ENCODE peak calls at places on chromosomes 6 and 20, in four cellular contexts. V is CD8-positive, alpha-beta T cell; I is WERI-Rb-1; P is right cardiac atrium. F is an unnamed sample.

GRCh38 chr6:26304213-26305096 is 60.5 kb upstream of the BTN3A2 start:
- DNase-seq in V (peak), I (no peak), P (peak), F (peak)

GRCh38 chr6:45951771-45952529 is 63.7 kb downstream of the CLIC5 start:
- DNase-seq in V (no peak), I (no peak), P (no peak), F (no peak)

GRCh38 chr6:100322886-100323285 is 141.8 kb downstream of the SIM1 start:
- DNase-seq in V (no peak), I (no peak), P (no peak), F (no peak)

GRCh38 chr6:116971959-116972358 is 94.9 kb downstream of the RFX6 start:
- DNase-seq in V (no peak), I (peak), P (no peak), F (no peak)

GRCh38 chr20:56808732-56809131 is 179.6 kb downstream of the TFAP2C start:
- DNase-seq in V (no peak), I (no peak), P (no peak), F (no peak)

GRCh38 chr6:134317471-134318131 is at the start of gene SGK1:
- DNase-seq in V (peak), I (no peak), P (no peak), F (no peak)

GRCh38 chr6:88749849-88750248 is 213.6 kb downstream of the RNGTT start:
- DNase-seq in V (no peak), I (no peak), P (no peak), F (no peak)

GRCh38 chr6:119742188-119742803 is 392.7 kb upstream of the MAN1A1 start:
- DNase-seq in V (peak), I (peak), P (peak), F (no peak)

DNA sequence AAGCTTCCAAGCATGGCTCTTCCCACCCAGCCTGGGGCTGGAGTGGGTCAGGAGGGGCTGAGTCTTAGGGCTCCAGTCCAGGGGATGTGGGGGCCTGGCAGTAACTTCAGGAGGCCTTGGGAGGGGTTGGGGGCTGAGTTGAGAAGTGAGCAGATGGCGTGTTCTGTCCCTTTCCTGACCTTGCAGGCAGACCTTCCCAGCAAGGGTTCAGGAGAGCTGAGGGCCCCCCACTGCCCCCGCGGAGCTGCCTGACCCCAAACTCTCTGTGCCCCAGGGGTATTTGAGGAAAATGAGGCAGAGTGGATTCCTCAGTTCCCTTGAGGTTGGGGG is 43.4 kb downstream of the APCDD1L start:
- DNase-seq in V (no peak), I (peak), P (no peak), F (no peak)
- H3K27ac ChIP-seq in V (no peak), I (no peak), P (no peak), F (peak)

GRCh38 chr6:25220853-25221252 is 58.3 kb upstream of the CARMIL1 start:
- DNase-seq in V (no peak), I (no peak), P (no peak), F (no peak)

GRCh38 chr6:25219581-25220249 is 59.5 kb upstream of the CARMIL1 start:
- DNase-seq in V (no peak), I (no peak), P (no peak), F (no peak)

GRCh38 chr6:25224237-25224636 is 54.9 kb upstream of the CARMIL1 start:
- DNase-seq in V (no peak), I (no peak), P (no peak), F (no peak)

GRCh38 chr6:25222006-25222715 is 57.0 kb upstream of the CARMIL1 start:
- DNase-seq in V (no peak), I (no peak), P (no peak), F (no peak)

GRCh38 chr6:25223421-25224052 is 55.6 kb upstream of the CARMIL1 start:
- DNase-seq in V (peak), I (peak), P (peak), F (no peak)
- H3K27ac ChIP-seq in V (no peak), I (no peak), P (no peak), F (no peak)

GRCh38 chr20:16272961-16273360 is 300.3 kb downstream of the KIF16B start:
- DNase-seq in V (no peak), I (no peak), P (no peak), F (no peak)
- H3K27ac ChIP-seq in V (no peak), I (peak), P (no peak), F (no peak)

GRCh38 chr20:25539742-25540201 is 45.6 kb downstream of the NINL start:
- DNase-seq in V (no peak), I (no peak), P (no peak), F (no peak)
- H3K27ac ChIP-seq in V (no peak), I (no peak), P (peak), F (peak)

DNA sequence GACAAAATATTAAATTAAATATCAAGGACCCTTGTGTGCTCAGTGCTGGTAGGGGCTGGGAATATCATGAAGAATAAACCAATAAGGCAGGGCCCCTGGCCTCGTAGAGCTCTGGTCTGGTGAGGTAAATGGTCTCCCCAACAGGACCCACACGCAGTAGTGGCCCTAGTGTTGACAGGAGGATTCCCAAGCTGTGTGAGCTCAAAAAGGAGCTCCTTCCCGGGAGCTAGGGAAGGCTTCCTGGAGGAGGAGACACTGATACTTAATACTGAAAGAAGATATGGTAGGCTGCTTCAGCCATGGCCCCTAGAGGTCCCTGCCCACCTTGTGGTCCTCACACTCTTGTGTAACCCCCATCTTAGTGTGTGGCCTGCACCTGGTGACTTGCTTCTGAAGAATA is 209.1 kb downstream of the NFATC2 start:
- DNase-seq in V (no peak), I (no peak), P (no peak), F (no peak)
- H3K27ac ChIP-seq in V (no peak), I (no peak), P (no peak), F (no peak)

GRCh38 chr20:11267762-11268335 is 594.0 kb upstream of the JAG1 start:
- DNase-seq in V (no peak), I (no peak), P (no peak), F (no peak)
- H3K27ac ChIP-seq in V (no peak), I (no peak), P (peak), F (peak)